ENCODE peak calls at places on chromosomes 13 and 19, in eight cellular contexts. U is IMR-90; P is astrocyte of the cerebellum; Z is Caco-2; M is CD8-positive, alpha-beta T cell; E is GM23338; S is psoas muscle; G is epithelial cell of esophagus. I is an unnamed sample.

GRCh38 chr13:43424386-43424785 is 362.4 kb downstream of the ENOX1 start:
- DNase-seq in U (no peak), P (no peak), Z (no peak), M (no peak), E (no peak), S (no peak), G (no peak), I (no peak)

GRCh38 chr19:45177817-45178261 is at the start of gene TRAPPC6A:
- DNase-seq in U (peak; percentile 70), P (no peak), Z (no peak), M (no peak), E (peak; percentile 64), S (no peak), G (peak; percentile 97), I (peak; percentile 45)

GRCh38 chr19:15779756-15780476 is 7.5 kb upstream of the OR10H5 start:
- DNase-seq in U (no peak), P (no peak), Z (no peak), M (no peak), E (no peak), S (peak; percentile 67), G (no peak), I (no peak)

GRCh38 chr13:111517641-111518010 is 197.2 kb downstream of the TEX29 start:
- DNase-seq in U (no peak), P (no peak), Z (peak; percentile 29), M (no peak), E (no peak), S (no peak), G (no peak), I (no peak)

GRCh38 chr13:68386808-68387207 is 1156.7 kb upstream of the PCDH9 start:
- DNase-seq in U (no peak), P (no peak), Z (no peak), M (no peak), E (no peak), S (no peak), G (no peak), I (no peak)

GRCh38 chr19:6471076-6471475 is 7.0 kb downstream of the CRB3 start:
- DNase-seq in U (no peak), P (no peak), Z (no peak), M (no peak), E (no peak), S (no peak), G (no peak), I (no peak)

GRCh38 chr13:101453784-101454201 is 1.3 kb downstream of the ITGBL1 start:
- DNase-seq in U (no peak), P (no peak), Z (no peak), M (no peak), E (peak; percentile 69), S (no peak), G (peak; percentile 74), I (no peak)

GRCh38 chr19:28288850-28289249 is 924.1 kb downstream of the UQCRFS1 start:
- DNase-seq in U (no peak), P (no peak), Z (no peak), M (no peak), E (peak; percentile 3), S (no peak), G (no peak), I (no peak)

GRCh38 chr13:58744686-58745085 is 1113.1 kb downstream of the PCDH17 start:
- DNase-seq in U (no peak), P (no peak), Z (no peak), M (no peak), E (no peak), S (no peak), G (no peak), I (no peak)

GRCh38 chr13:21014666-21015170 is 46.7 kb downstream of the LATS2 start:
- DNase-seq in U (peak; percentile 91), P (peak; percentile 57), Z (no peak), M (no peak), E (no peak), S (peak; percentile 68), G (peak; percentile 24), I (peak; percentile 32)

GRCh38 chr19:13079542-13079986 is 23.1 kb downstream of the LYL1 start:
- DNase-seq in U (peak; percentile 50), P (peak; percentile 42), Z (no peak), M (no peak), E (no peak), S (peak; percentile 70), G (no peak), I (no peak)

DNA sequence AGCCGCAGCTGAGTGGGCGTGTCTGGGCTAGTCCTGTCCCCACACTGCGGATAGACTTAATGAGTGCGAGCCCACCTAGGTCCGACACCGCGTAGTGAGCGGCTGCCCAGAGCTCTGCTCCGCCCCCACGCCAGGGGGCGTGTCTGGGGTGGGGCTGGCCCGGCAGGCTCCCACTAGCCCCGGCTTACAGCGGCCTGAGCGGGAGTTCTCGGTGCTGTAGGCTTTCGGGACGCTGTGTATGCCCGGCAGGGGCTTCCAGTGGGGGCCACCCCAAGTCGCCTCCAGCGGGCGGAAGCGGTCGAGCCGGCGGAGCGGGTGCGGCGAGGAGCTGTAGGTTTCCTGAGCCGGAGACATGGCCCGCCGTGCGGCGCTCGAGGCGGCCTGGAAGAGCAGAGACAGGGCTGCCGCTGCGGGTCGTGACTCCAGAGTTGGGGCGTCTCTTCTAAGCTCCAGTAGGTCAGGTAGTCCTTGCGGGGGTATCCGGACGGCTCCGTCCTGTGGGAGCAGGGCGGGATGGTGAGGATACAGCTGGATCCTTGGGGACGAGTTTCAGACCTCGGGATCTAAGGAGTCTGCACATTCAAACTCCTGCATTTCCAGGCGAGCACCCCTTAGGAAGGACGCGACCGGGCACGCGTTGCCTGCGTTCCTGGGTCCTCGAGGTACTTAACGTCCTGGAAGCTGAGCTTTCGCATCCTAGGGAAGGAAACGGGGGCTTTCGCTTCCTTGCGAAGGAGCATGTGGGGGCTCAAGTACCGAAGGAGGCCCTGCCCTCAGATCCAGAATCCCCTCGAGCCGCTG is 1.2 kb downstream of the CGB7 start:
- DNase-seq in U (peak; percentile 28), P (no peak), Z (peak; percentile 70), M (peak; percentile 30), E (peak; percentile 76), S (peak; percentile 66), G (peak; percentile 68), I (no peak)
- TF ChIP-seq CTCF in U (peak; percentile 22), P (peak; percentile 30), Z (peak; percentile 58), M (no peak), E (peak; percentile 22), S (peak; percentile 46), G (peak; percentile 18), I (peak; percentile 26)

GRCh38 chr13:97226788-97227627 is 4.9 kb downstream of the MBNL2 start:
- DNase-seq in U (no peak), P (no peak), Z (no peak), M (peak; percentile 28), E (peak; percentile 80), S (no peak), G (no peak), I (no peak)

GRCh38 chr13:97225533-97225932 is 3.4 kb downstream of the MBNL2 start:
- DNase-seq in U (no peak), P (no peak), Z (no peak), M (no peak), E (no peak), S (no peak), G (no peak), I (no peak)

GRCh38 chr13:97223711-97224461 is 1.8 kb downstream of the MBNL2 start:
- DNase-seq in U (peak; percentile 96), P (peak; percentile 95), Z (no peak), M (no peak), E (peak; percentile 67), S (no peak), G (peak; percentile 82), I (peak; percentile 81)

GRCh38 chr13:97224544-97225324 is 2.6 kb downstream of the MBNL2 start:
- DNase-seq in U (peak; percentile 41), P (peak; percentile 45), Z (no peak), M (no peak), E (peak; percentile 69), S (no peak), G (peak; percentile 67), I (no peak)

DNA sequence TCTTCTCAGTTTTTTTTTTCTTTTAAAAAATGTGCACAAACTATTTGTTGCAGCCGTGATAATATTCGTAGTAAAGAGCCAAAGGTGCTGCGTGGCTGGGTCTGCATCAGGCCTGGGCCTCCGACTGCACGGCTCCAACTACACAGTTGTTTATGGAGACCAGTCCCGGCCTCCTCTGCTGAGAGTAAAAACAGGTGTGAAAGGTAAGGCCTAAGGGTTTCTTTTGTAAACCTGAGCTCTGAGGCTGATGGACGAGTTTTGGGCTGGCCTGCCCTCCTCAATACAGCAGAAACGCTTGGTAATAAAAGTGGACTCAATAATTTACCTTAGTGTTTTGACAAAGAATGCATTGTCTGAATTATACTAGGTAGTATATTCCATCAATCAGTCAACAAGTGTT is 3.9 kb downstream of the MBNL2 start:
- DNase-seq in U (no peak), P (no peak), Z (no peak), M (no peak), E (no peak), S (no peak), G (no peak), I (no peak)
- H3K4me3 ChIP-seq in U (peak overlapping the region; percentile 8), P (peak overlapping the region; percentile 82), Z (no peak overlapping the region), M (peak overlapping the region; percentile 76), E (no peak overlapping the region), S (peak overlapping the region; percentile 83), G (peak overlapping the region; percentile 81), I (no peak overlapping the region)

GRCh38 chr19:5369962-5370367 is 29.4 kb upstream of the PTPRS start:
- DNase-seq in U (no peak), P (no peak), Z (peak; percentile 75), M (no peak), E (peak; percentile 84), S (peak; percentile 18), G (peak; percentile 20), I (no peak)
- TF ChIP-seq CTCF in U (peak; percentile 52), P (peak; percentile 68), Z (peak; percentile 73), M (no peak), E (peak; percentile 95), S (peak; percentile 16), G (peak; percentile 64), I (peak; percentile 73)

GRCh38 chr19:33060586-33060985 is 4.1 kb downstream of the RHPN2 start:
- DNase-seq in U (no peak), P (no peak), Z (no peak), M (no peak), E (no peak), S (no peak), G (no peak), I (no peak)
- H3K4me3 ChIP-seq in U (no peak overlapping the region), P (no peak overlapping the region), Z (no peak overlapping the region), M (no peak overlapping the region), E (no peak overlapping the region), S (no peak overlapping the region), G (no peak overlapping the region), I (no peak overlapping the region)

I was measured in AG09309.